ENCODE peak calls at places on chromosome 22, in five cellular contexts. One of them, this sample, is unnamed.

GRCh38 chr22:46737105-46737975 is 712 bp downstream of the CERK start:
- DNase-seq in NT2/D1: no peak
- DNase-seq in activated naive CD4-positive, alpha-beta T cell treated with anti-CD3 and anti-CD28 coated beads for 36 hours: peak; percentile 76
- DNase-seq in NCI-H774: no peak
- DNase-seq in fibroblast of mammary gland: peak; percentile 46
- DNase-seq in this sample: peak; percentile 29

GRCh38 chr22:37498289-37498909 is 12.2 kb upstream of the MFNG start:
- DNase-seq in activated naive CD4-positive, alpha-beta T cell treated with anti-CD3 and anti-CD28 coated beads for 36 hours: peak; percentile 74
- DNase-seq in fibroblast of mammary gland: no peak
- DNase-seq in NCI-H774: no peak
- DNase-seq in NT2/D1: peak; percentile 36
- DNase-seq in this sample: peak; percentile 57

GRCh38 chr22:32957093-32957835 is 100.9 kb downstream of the SYN3 start:
- DNase-seq in activated naive CD4-positive, alpha-beta T cell treated with anti-CD3 and anti-CD28 coated beads for 36 hours: no peak
- DNase-seq in NCI-H774: no peak
- DNase-seq in NT2/D1: no peak
- DNase-seq in fibroblast of mammary gland: no peak
- DNase-seq in this sample: no peak

GRCh38 chr22:32073823-32074380 is 30.8 kb downstream of the SLC5A1 start:
- DNase-seq in activated naive CD4-positive, alpha-beta T cell treated with anti-CD3 and anti-CD28 coated beads for 36 hours: no peak
- DNase-seq in fibroblast of mammary gland: no peak
- DNase-seq in NCI-H774: no peak
- DNase-seq in NT2/D1: no peak
- DNase-seq in this sample: no peak

GRCh38 chr22:43829904-43830851 is 18.1 kb upstream of the EFCAB6 start:
- DNase-seq in activated naive CD4-positive, alpha-beta T cell treated with anti-CD3 and anti-CD28 coated beads for 36 hours: no peak
- DNase-seq in fibroblast of mammary gland: peak; percentile 69
- DNase-seq in NCI-H774: no peak
- DNase-seq in NT2/D1: no peak
- DNase-seq in this sample: no peak

GRCh38 chr22:48575567-48576332 is 1251.9 kb downstream of the BRD1 start:
- DNase-seq in NCI-H774: no peak
- DNase-seq in activated naive CD4-positive, alpha-beta T cell treated with anti-CD3 and anti-CD28 coated beads for 36 hours: no peak
- DNase-seq in fibroblast of mammary gland: no peak
- DNase-seq in NT2/D1: no peak
- DNase-seq in this sample: no peak

GRCh38 chr22:46674367-46674781 is 54.2 kb downstream of the GRAMD4 start:
- DNase-seq in fibroblast of mammary gland: no peak
- DNase-seq in NCI-H774: no peak
- DNase-seq in NT2/D1: no peak
- DNase-seq in activated naive CD4-positive, alpha-beta T cell treated with anti-CD3 and anti-CD28 coated beads for 36 hours: peak; percentile 100
- DNase-seq in this sample: peak; percentile 77

GRCh38 chr22:19626042-19626560 is 88.2 kb upstream of the SEPTIN5 start:
- DNase-seq in NCI-H774: no peak
- DNase-seq in fibroblast of mammary gland: no peak
- DNase-seq in activated naive CD4-positive, alpha-beta T cell treated with anti-CD3 and anti-CD28 coated beads for 36 hours: no peak
- DNase-seq in NT2/D1: no peak
- DNase-seq in this sample: no peak

GRCh38 chr22:37309221-37310074 is 27.1 kb downstream of the CYTH4 start:
- DNase-seq in NCI-H774: no peak
- DNase-seq in NT2/D1: no peak
- DNase-seq in fibroblast of mammary gland: no peak
- DNase-seq in activated naive CD4-positive, alpha-beta T cell treated with anti-CD3 and anti-CD28 coated beads for 36 hours: peak; percentile 74
- DNase-seq in this sample: peak; percentile 22

GRCh38 chr22:35540600-35541253 is at the start of gene RASD2:
- DNase-seq in NCI-H774: peak; percentile 0
- DNase-seq in activated naive CD4-positive, alpha-beta T cell treated with anti-CD3 and anti-CD28 coated beads for 36 hours: peak; percentile 36
- DNase-seq in fibroblast of mammary gland: no peak
- DNase-seq in NT2/D1: no peak
- DNase-seq in this sample: no peak

GRCh38 chr22:21034989-21035388 is 2.6 kb upstream of the SLC7A4 start:
- DNase-seq in activated naive CD4-positive, alpha-beta T cell treated with anti-CD3 and anti-CD28 coated beads for 36 hours: no peak
- DNase-seq in fibroblast of mammary gland: no peak
- DNase-seq in NCI-H774: no peak
- DNase-seq in NT2/D1: no peak
- DNase-seq in this sample: no peak

GRCh38 chr22:22941831-22942510 is 54.4 kb downstream of the IGLL5 start:
- DNase-seq in NCI-H774: no peak
- DNase-seq in activated naive CD4-positive, alpha-beta T cell treated with anti-CD3 and anti-CD28 coated beads for 36 hours: no peak
- DNase-seq in fibroblast of mammary gland: no peak
- DNase-seq in NT2/D1: no peak
- DNase-seq in this sample: no peak

GRCh38 chr22:26215766-26216165 is 46.5 kb downstream of the SEZ6L start:
- DNase-seq in activated naive CD4-positive, alpha-beta T cell treated with anti-CD3 and anti-CD28 coated beads for 36 hours: no peak
- DNase-seq in NCI-H774: no peak
- DNase-seq in fibroblast of mammary gland: no peak
- DNase-seq in NT2/D1: no peak
- DNase-seq in this sample: no peak

GRCh38 chr22:29689872-29690213 is 30.0 kb upstream of the CABP7 start:
- DNase-seq in NT2/D1: peak; percentile 38
- DNase-seq in fibroblast of mammary gland: peak; percentile 56
- DNase-seq in NCI-H774: no peak
- DNase-seq in activated naive CD4-positive, alpha-beta T cell treated with anti-CD3 and anti-CD28 coated beads for 36 hours: peak; percentile 70
- DNase-seq in this sample: no peak

GRCh38 chr22:44497218-44497903 is 672 bp downstream of the RTL6 start:
- DNase-seq in activated naive CD4-positive, alpha-beta T cell treated with anti-CD3 and anti-CD28 coated beads for 36 hours: no peak
- DNase-seq in NCI-H774: no peak
- DNase-seq in fibroblast of mammary gland: peak; percentile 53
- DNase-seq in NT2/D1: no peak
- DNase-seq in this sample: no peak

GRCh38 chr22:40258463-40259046 is 80.8 kb downstream of the TNRC6B start:
- DNase-seq in fibroblast of mammary gland: peak; percentile 81
- DNase-seq in activated naive CD4-positive, alpha-beta T cell treated with anti-CD3 and anti-CD28 coated beads for 36 hours: peak; percentile 46
- DNase-seq in NT2/D1: no peak
- DNase-seq in NCI-H774: no peak
- DNase-seq in this sample: no peak

GRCh38 chr22:32764330-32765116 is 37.0 kb upstream of the TIMP3 start:
- DNase-seq in activated naive CD4-positive, alpha-beta T cell treated with anti-CD3 and anti-CD28 coated beads for 36 hours: no peak
- DNase-seq in NCI-H774: no peak
- DNase-seq in fibroblast of mammary gland: peak; percentile 96
- DNase-seq in NT2/D1: no peak
- DNase-seq in this sample: no peak

GRCh38 chr22:29060931-29061330 is 700 bp downstream of the C22orf31 start:
- DNase-seq in fibroblast of mammary gland: no peak
- DNase-seq in NT2/D1: no peak
- DNase-seq in NCI-H774: no peak
- DNase-seq in activated naive CD4-positive, alpha-beta T cell treated with anti-CD3 and anti-CD28 coated beads for 36 hours: no peak
- DNase-seq in this sample: no peak

GRCh38 chr22:30202531-30203006 is 44.0 kb downstream of the LIF start:
- DNase-seq in activated naive CD4-positive, alpha-beta T cell treated with anti-CD3 and anti-CD28 coated beads for 36 hours: no peak
- DNase-seq in NCI-H774: no peak
- DNase-seq in fibroblast of mammary gland: peak; percentile 61
- DNase-seq in NT2/D1: no peak
- DNase-seq in this sample: no peak